ENCODE peak calls at places on chromosomes 6 and 20, in four cellular contexts. Y, G, I and U are unnamed samples.

GRCh38 chr20:22341508-22341907 is 242.9 kb downstream of the FOXA2 start:
- DNase-seq in Y (no peak), G (no peak), I (peak), U (no peak)

GRCh38 chr6:11023032-11023431 is 21.1 kb downstream of the ELOVL2 start:
- DNase-seq in Y (no peak), G (no peak), I (no peak), U (no peak)

GRCh38 chr6:55925292-55925691 is 49.9 kb upstream of the BMP5 start:
- DNase-seq in Y (no peak), G (no peak), I (peak), U (no peak)

GRCh38 chr6:162068340-162068739 is 659.2 kb downstream of the PRKN start:
- DNase-seq in Y (no peak), G (no peak), I (no peak), U (peak)

GRCh38 chr6:3209114-3210023 is 18.1 kb downstream of the TUBB2B start:
- DNase-seq in Y (no peak), G (no peak), I (peak), U (peak)

GRCh38 chr20:22567944-22568871 is 16.2 kb downstream of the FOXA2 start:
- DNase-seq in Y (peak), G (no peak), I (no peak), U (no peak)

GRCh38 chr6:13986700-13987399 is 62.1 kb downstream of the RNF182 start:
- DNase-seq in Y (no peak), G (no peak), I (no peak), U (no peak)

GRCh38 chr20:33811763-33812672 is 870 bp downstream of the CHMP4B start:
- DNase-seq in Y (no peak), G (peak), I (peak), U (no peak)

GRCh38 chr6:3732345-3733141 is 19.0 kb downstream of the PXDC1 start:
- DNase-seq in Y (peak), G (peak), I (peak), U (peak)

GRCh38 chr6:38517005-38517404 is 122.7 kb downstream of the BTBD9 start:
- DNase-seq in Y (no peak), G (no peak), I (peak), U (no peak)

GRCh38 chr6:16769131-16769985 is 8.1 kb upstream of the ATXN1 start:
- DNase-seq in Y (no peak), G (no peak), I (peak), U (no peak)

GRCh38 chr6:49535795-49536194 is 14.7 kb upstream of the C6orf141 start:
- DNase-seq in Y (no peak), G (no peak), I (no peak), U (no peak)

GRCh38 chr20:58420798-58421496 is 31.9 kb downstream of the VAPB start:
- DNase-seq in Y (no peak), G (no peak), I (peak), U (no peak)

GRCh38 chr6:12295558-12296254 is 5.5 kb downstream of the EDN1 start:
- DNase-seq in Y (no peak), G (no peak), I (no peak), U (no peak)

GRCh38 chr6:46719099-46719498 is 16.1 kb downstream of the PLA2G7 start:
- DNase-seq in Y (no peak), G (no peak), I (peak), U (no peak)

GRCh38 chr20:13220857-13221297 is at the start of gene ISM1:
- DNase-seq in Y (peak), G (no peak), I (no peak), U (peak)

GRCh38 chr6:13873288-13874190 is 51.2 kb upstream of the RNF182 start:
- DNase-seq in Y (peak), G (peak), I (no peak), U (peak)

GRCh38 chr6:85703359-85703758 is 60.7 kb upstream of the SYNCRIP start:
- DNase-seq in Y (no peak), G (no peak), I (no peak), U (no peak)

GRCh38 chr20:36064661-36065426 is 89.7 kb upstream of the EPB41L1 start:
- DNase-seq in Y (peak), G (peak), I (peak), U (peak)
- TF ChIP-seq CTCF in Y (no peak), G (no peak), I (no peak), U (no peak)

GRCh38 chr6:42197574-42198362 is 3.0 kb upstream of the GUCA1B start:
- DNase-seq in Y (no peak), G (no peak), I (peak), U (no peak)
- TF ChIP-seq CTCF in Y (no peak), G (no peak), I (peak), U (no peak)

GRCh38 chr6:169121013-169121412 is 132.6 kb downstream of the THBS2 start:
- DNase-seq in Y (no peak), G (no peak), I (no peak), U (no peak)
- TF ChIP-seq CTCF in Y (no peak), G (no peak), I (no peak), U (no peak)

GRCh38 chr6:157644043-157644810 is 178.8 kb upstream of the SNX9 start:
- DNase-seq in Y (no peak), G (no peak), I (peak), U (no peak)
- TF ChIP-seq CTCF in Y (no peak), G (no peak), I (peak), U (no peak)

GRCh38 chr6:118649918-118650499 is 1.4 kb downstream of the CEP85L start:
- DNase-seq in Y (no peak), G (no peak), I (no peak), U (no peak)

GRCh38 chr6:118651282-118652050 is at the start of gene CEP85L:
- DNase-seq in Y (peak), G (peak), I (peak), U (peak)

GRCh38 chr6:118648866-118649554 is 2.4 kb downstream of the CEP85L start:
- DNase-seq in Y (no peak), G (no peak), I (no peak), U (no peak)

GRCh38 chr6:118652051-118652699 is 784 bp upstream of the CEP85L start:
- DNase-seq in Y (no peak), G (peak), I (no peak), U (no peak)

DNA sequence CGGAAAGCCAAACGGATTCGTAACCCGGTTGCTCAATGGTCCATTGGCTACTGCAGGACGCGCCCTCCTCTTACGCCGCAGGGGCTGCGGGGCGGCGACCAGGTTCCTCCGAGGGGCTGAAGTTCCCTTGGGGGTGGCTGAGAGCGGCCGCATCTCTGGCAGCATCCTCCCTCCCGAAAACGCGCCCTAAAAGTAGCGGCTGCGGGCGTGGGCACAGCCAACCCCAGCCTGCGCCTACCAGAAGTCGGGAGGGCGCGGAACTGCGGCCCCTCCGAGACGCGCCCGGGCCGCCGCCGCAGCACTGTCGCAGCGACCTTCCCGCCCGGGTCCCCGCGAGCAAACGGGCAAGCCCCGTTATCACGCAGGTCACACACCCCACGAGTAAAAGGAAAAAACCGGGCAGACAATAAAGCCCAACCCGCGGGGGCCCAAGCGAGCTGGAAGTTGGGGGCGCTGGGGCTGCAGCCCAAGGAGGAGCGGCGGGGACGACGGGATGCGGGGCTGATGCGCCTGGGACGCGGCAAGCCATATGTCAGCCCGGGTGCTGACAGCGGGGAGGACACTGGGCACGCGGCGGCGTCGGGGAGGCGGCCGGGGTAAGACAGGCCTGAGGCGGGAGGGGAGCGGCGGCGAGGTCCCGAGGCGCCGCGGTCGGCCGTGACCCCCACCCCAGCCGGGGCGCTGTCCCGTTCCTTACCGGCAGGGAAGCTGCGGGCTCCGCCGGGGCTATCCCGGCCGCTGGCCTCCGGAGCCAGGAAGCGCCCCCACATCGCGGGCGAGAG is 700 bp downstream of the CEP85L start:
- DNase-seq in Y (peak), G (peak), I (peak), U (peak)
- TF ChIP-seq CTCF in Y (no peak), G (peak), I (no peak), U (peak)

GRCh38 chr6:39948156-39948850 is 14.0 kb upstream of the MOCS1 start:
- DNase-seq in Y (no peak), G (no peak), I (no peak), U (no peak)

GRCh38 chr6:39942903-39943580 is 8.8 kb upstream of the MOCS1 start:
- DNase-seq in Y (no peak), G (no peak), I (no peak), U (no peak)

GRCh38 chr6:39941820-39942219 is 7.6 kb upstream of the MOCS1 start:
- DNase-seq in Y (no peak), G (no peak), I (no peak), U (no peak)

GRCh38 chr6:39947611-39948068 is 13.4 kb upstream of the MOCS1 start:
- DNase-seq in Y (no peak), G (no peak), I (no peak), U (no peak)

DNA sequence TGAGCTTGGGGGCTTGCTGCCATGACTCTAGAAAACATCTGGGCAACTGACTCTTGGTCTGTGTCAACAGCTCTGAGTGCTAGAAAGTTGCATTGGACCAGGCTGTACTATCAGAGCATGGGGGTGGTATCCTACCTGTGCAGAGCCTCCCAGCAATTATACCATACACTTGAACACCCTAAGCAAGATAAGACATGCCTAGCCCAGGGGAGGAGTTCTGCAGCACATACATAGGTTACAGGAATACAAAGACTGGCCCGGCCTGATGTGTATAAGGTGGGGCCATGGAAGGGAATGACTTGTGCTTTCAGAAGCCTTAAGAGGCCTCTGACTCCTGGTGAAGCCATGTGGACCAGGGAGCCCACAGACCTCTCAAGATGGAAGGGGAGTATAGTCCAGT is 11.4 kb upstream of the MOCS1 start:
- DNase-seq in Y (no peak), G (no peak), I (no peak), U (no peak)
- TF ChIP-seq CTCF in Y (no peak), G (no peak), I (no peak), U (no peak)

DNA sequence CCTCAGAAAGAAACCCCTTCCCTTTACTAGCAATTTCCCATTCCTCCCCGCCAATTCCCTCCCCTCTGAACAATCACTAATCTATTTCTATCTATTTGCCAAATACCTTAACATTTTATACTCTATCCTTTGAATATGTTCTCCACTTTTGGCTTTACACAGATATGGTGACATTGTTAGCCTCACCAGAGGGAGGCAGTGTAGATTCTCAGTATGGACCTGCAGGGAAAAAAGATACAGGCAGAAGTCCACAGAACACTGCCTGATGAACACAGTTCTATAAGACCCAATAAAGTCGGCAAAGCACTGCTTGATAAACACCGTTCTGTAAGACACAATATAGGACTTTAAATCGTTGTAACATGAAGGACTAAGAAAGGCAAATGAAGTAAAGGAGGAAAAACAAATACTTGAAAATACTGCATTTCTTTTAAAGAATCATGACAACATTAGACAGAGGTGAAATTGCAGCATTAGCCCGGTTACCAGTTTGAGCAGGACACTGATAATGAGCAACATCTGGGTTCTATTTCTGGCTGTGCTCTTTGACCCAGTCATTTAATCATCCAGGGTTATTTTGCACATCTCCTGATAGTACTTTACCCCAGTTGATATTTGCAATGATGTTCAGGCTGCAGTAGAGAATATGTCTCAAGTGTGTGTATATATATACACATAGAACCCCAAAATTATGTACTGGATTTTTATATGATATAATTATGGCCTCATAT is 296.8 kb downstream of the UTRN start:
- DNase-seq in Y (peak), G (no peak), I (no peak), U (no peak)
- TF ChIP-seq CTCF in Y (peak), G (no peak), I (peak), U (peak)

GRCh38 chr6:170516783-170517616 is 36.1 kb downstream of the PSMB1 start:
- DNase-seq in Y (peak), G (no peak), I (peak), U (peak)
- TF ChIP-seq CTCF in Y (peak), G (no peak), I (peak), U (peak)